ENCODE peak calls at places on chromosomes 4 and X, in six cellular contexts. One of them, this sample, is unnamed.

GRCh38 chr4:83282049-83282535 is 2.5 kb downstream of the COQ2 start:
- DNase-seq in PC-9: peak
- DNase-seq in Caco-2: no peak
- DNase-seq in body of pancreas: peak
- DNase-seq in epithelial cell of esophagus: peak
- DNase-seq in K562: peak
- DNase-seq in this sample: no peak

GRCh38 chr4:18021720-18022571 is at the start of gene LCORL:
- DNase-seq in PC-9: peak
- DNase-seq in Caco-2: peak
- DNase-seq in body of pancreas: peak
- DNase-seq in epithelial cell of esophagus: peak
- DNase-seq in K562: peak
- DNase-seq in this sample: peak

GRCh38 chr4:154618708-154619315 is 6.4 kb upstream of the FGG start:
- DNase-seq in PC-9: peak
- DNase-seq in Caco-2: peak
- DNase-seq in body of pancreas: peak
- DNase-seq in epithelial cell of esophagus: peak
- DNase-seq in K562: no peak
- DNase-seq in this sample: no peak

GRCh38 chr4:16055454-16055853 is 28.4 kb downstream of the PROM1 start:
- DNase-seq in PC-9: no peak
- DNase-seq in Caco-2: no peak
- DNase-seq in body of pancreas: no peak
- DNase-seq in epithelial cell of esophagus: no peak
- DNase-seq in K562: no peak
- DNase-seq in this sample: no peak

GRCh38 chr4:15436515-15436914 is 8.7 kb downstream of the C1QTNF7 start:
- DNase-seq in PC-9: no peak
- DNase-seq in Caco-2: no peak
- DNase-seq in body of pancreas: no peak
- DNase-seq in epithelial cell of esophagus: no peak
- DNase-seq in K562: no peak
- DNase-seq in this sample: no peak

GRCh38 chr4:128549636-128550035 is 259.9 kb upstream of the JADE1 start:
- DNase-seq in PC-9: no peak
- DNase-seq in Caco-2: no peak
- DNase-seq in body of pancreas: no peak
- DNase-seq in epithelial cell of esophagus: no peak
- DNase-seq in K562: no peak
- DNase-seq in this sample: no peak

GRCh38 chr4:108774809-108775530 is 12.1 kb upstream of the ETNPPL start:
- DNase-seq in PC-9: no peak
- DNase-seq in Caco-2: no peak
- DNase-seq in body of pancreas: peak
- DNase-seq in epithelial cell of esophagus: peak
- DNase-seq in K562: no peak
- DNase-seq in this sample: peak

GRCh38 chrX:22040184-22040583 is 8.1 kb downstream of the PHEX start:
- DNase-seq in PC-9: peak
- DNase-seq in Caco-2: no peak
- DNase-seq in body of pancreas: no peak
- DNase-seq in epithelial cell of esophagus: no peak
- DNase-seq in K562: no peak
- DNase-seq in this sample: no peak

GRCh38 chr4:168560184-168560834 is 63.5 kb downstream of the PALLD start:
- DNase-seq in PC-9: peak
- DNase-seq in Caco-2: no peak
- DNase-seq in body of pancreas: no peak
- DNase-seq in epithelial cell of esophagus: peak
- DNase-seq in K562: no peak
- DNase-seq in this sample: peak

GRCh38 chrX:150363561-150364346 is 637 bp downstream of the MAMLD1 start:
- DNase-seq in PC-9: no peak
- DNase-seq in Caco-2: no peak
- DNase-seq in body of pancreas: peak
- DNase-seq in epithelial cell of esophagus: peak
- DNase-seq in K562: no peak
- DNase-seq in this sample: no peak

GRCh38 chr4:110628321-110629213 is 5.7 kb upstream of the PITX2 start:
- DNase-seq in PC-9: no peak
- DNase-seq in Caco-2: no peak
- DNase-seq in body of pancreas: no peak
- DNase-seq in epithelial cell of esophagus: no peak
- DNase-seq in K562: no peak
- DNase-seq in this sample: no peak

GRCh38 chr4:26206339-26206738 is 114.5 kb upstream of the RBPJ start:
- DNase-seq in PC-9: no peak
- DNase-seq in Caco-2: no peak
- DNase-seq in body of pancreas: peak
- DNase-seq in epithelial cell of esophagus: no peak
- DNase-seq in K562: no peak
- DNase-seq in this sample: peak
- TF ChIP-seq CTCF in PC-9: no peak
- TF ChIP-seq CTCF in Caco-2: no peak
- TF ChIP-seq CTCF in body of pancreas: no peak
- TF ChIP-seq CTCF in epithelial cell of esophagus: no peak
- TF ChIP-seq CTCF in K562: no peak
- TF ChIP-seq CTCF in this sample: no peak

GRCh38 chr4:186724048-186724860 is 598 bp upstream of the FAT1 start:
- DNase-seq in PC-9: peak
- DNase-seq in Caco-2: no peak
- DNase-seq in body of pancreas: peak
- DNase-seq in epithelial cell of esophagus: peak
- DNase-seq in K562: peak
- DNase-seq in this sample: no peak
- H3K4me3 ChIP-seq in PC-9: peak
- H3K4me3 ChIP-seq in Caco-2: peak
- H3K4me3 ChIP-seq in body of pancreas: peak
- H3K4me3 ChIP-seq in epithelial cell of esophagus: peak
- H3K4me3 ChIP-seq in K562: peak
- H3K4me3 ChIP-seq in this sample: peak

GRCh38 chr4:29970626-29971025 is 749.5 kb upstream of the PCDH7 start:
- DNase-seq in PC-9: no peak
- DNase-seq in Caco-2: no peak
- DNase-seq in body of pancreas: no peak
- DNase-seq in epithelial cell of esophagus: peak
- DNase-seq in K562: no peak
- DNase-seq in this sample: no peak
- TF ChIP-seq CTCF in PC-9: no peak
- TF ChIP-seq CTCF in Caco-2: peak
- TF ChIP-seq CTCF in body of pancreas: no peak
- TF ChIP-seq CTCF in epithelial cell of esophagus: peak
- TF ChIP-seq CTCF in K562: no peak
- TF ChIP-seq CTCF in this sample: peak

GRCh38 chr4:92305878-92306520 is 2.2 kb downstream of the GRID2 start:
- DNase-seq in PC-9: no peak
- DNase-seq in Caco-2: no peak
- DNase-seq in body of pancreas: no peak
- DNase-seq in epithelial cell of esophagus: no peak
- DNase-seq in K562: no peak
- DNase-seq in this sample: no peak

GRCh38 chr4:92303621-92304027 is at the start of gene GRID2:
- DNase-seq in PC-9: no peak
- DNase-seq in Caco-2: no peak
- DNase-seq in body of pancreas: no peak
- DNase-seq in epithelial cell of esophagus: peak
- DNase-seq in K562: no peak
- DNase-seq in this sample: no peak

GRCh38 chr4:92304073-92304472 is 307 bp downstream of the GRID2 start:
- DNase-seq in PC-9: no peak
- DNase-seq in Caco-2: no peak
- DNase-seq in body of pancreas: no peak
- DNase-seq in epithelial cell of esophagus: no peak
- DNase-seq in K562: no peak
- DNase-seq in this sample: no peak

GRCh38 chr4:92305148-92305877 is 1.5 kb downstream of the GRID2 start:
- DNase-seq in PC-9: no peak
- DNase-seq in Caco-2: no peak
- DNase-seq in body of pancreas: peak
- DNase-seq in epithelial cell of esophagus: peak
- DNase-seq in K562: no peak
- DNase-seq in this sample: no peak

DNA sequence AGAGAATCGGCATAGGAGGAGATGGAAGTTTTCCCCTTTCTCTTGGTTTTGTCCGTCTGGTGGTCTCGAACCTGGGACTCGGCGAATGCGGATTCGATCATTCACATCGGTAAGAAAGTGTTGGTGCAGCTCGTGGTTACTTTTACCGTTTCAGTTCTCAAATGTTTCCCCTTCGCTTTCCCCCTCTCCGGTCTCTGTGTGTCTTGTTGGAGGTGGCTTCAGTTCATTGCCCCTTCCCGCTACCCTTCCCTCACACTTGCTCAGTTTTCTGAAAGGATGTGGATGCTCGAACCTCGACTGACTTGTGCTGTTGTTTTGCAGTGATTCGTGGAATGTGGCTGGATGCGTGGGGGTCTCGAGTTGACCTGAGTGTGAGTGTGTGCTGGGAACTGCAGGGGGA is 870 bp downstream of the GRID2 start:
- DNase-seq in PC-9: no peak
- DNase-seq in Caco-2: no peak
- DNase-seq in body of pancreas: no peak
- DNase-seq in epithelial cell of esophagus: peak
- DNase-seq in K562: no peak
- DNase-seq in this sample: no peak
- H3K4me3 ChIP-seq in PC-9: no peak
- H3K4me3 ChIP-seq in Caco-2: no peak
- H3K4me3 ChIP-seq in body of pancreas: no peak
- H3K4me3 ChIP-seq in epithelial cell of esophagus: no peak
- H3K4me3 ChIP-seq in K562: no peak
- H3K4me3 ChIP-seq in this sample: no peak